ENCODE peak calls at places on chromosomes 16 and 17, in eight cellular contexts. F is iris pigment epithelial cell; X is activated effector memory CD4-positive, alpha-beta T cell treated with anti-CD3 and anti-CD28 coated beads, Interleukin-2, amount 50 U/mL, for 16 hours; H is uterus; M is Caco-2; U is activated CD8-positive, alpha-beta memory T cell treated with anti-CD3 and anti-CD28 coated beads for 4 hours; O is left ventricle myocardium inferior; G is NCI-H187 treated with DMSO at 0.1 percent for 48 hours. E is an unnamed sample.

GRCh38 chr16:10964891-10965326 is 20.5 kb downstream of the CLEC16A start:
- DNase-seq in F (no peak), G (no peak), M (no peak), U (peak), O (no peak), H (no peak), X (peak), E (no peak)

GRCh38 chr17:8384801-8385335 is 1.9 kb upstream of the RPL26 start:
- DNase-seq in G (no peak), H (no peak), F (peak), U (no peak), O (no peak), M (peak), X (no peak), E (no peak)

GRCh38 chr16:1285669-1286491 is 23.6 kb upstream of the UBE2I start:
- DNase-seq in H (no peak), O (no peak), X (no peak), F (no peak), U (no peak), M (no peak), G (no peak), E (no peak)

GRCh38 chr16:59586331-59586730 is 852.2 kb upstream of the GOT2 start:
- DNase-seq in F (no peak), M (no peak), U (no peak), O (no peak), X (no peak), H (no peak), G (no peak), E (no peak)

GRCh38 chr16:24996731-24997130 is 18.4 kb downstream of the ARHGAP17 start:
- DNase-seq in M (no peak), X (no peak), U (no peak), F (no peak), G (no peak), O (no peak), H (no peak), E (no peak)

GRCh38 chr16:73846292-73846849 is 450.2 kb upstream of the PSMD7 start:
- DNase-seq in F (no peak), X (no peak), O (no peak), H (no peak), G (no peak), M (no peak), U (no peak), E (no peak)

GRCh38 chr17:61259360-61259759 is 140.3 kb upstream of the TBX2 start:
- DNase-seq in M (no peak), F (no peak), G (no peak), U (no peak), H (no peak), O (no peak), X (no peak), E (no peak)

GRCh38 chr17:74654742-74655141 is 31.2 kb upstream of the CD300E start:
- DNase-seq in U (no peak), H (no peak), O (no peak), X (no peak), M (no peak), G (no peak), F (no peak), E (no peak)

GRCh38 chr17:12985431-12986285 is 32.2 kb downstream of the ELAC2 start:
- DNase-seq in H (no peak), M (no peak), F (no peak), U (no peak), O (peak), X (no peak), G (no peak), E (no peak)

GRCh38 chr17:18980682-18981384 is 23.7 kb downstream of the FAM83G start:
- DNase-seq in F (peak), X (no peak), G (no peak), H (no peak), U (no peak), O (no peak), M (no peak), E (no peak)

GRCh38 chr17:75039238-75039637 is 7.5 kb downstream of the ATP5PD start:
- DNase-seq in G (no peak), F (no peak), U (no peak), X (no peak), O (no peak), M (no peak), H (no peak), E (no peak)

GRCh38 chr17:2157081-2157480 is 102.2 kb downstream of the HIC1 start:
- DNase-seq in H (no peak), M (no peak), X (no peak), F (peak), O (no peak), U (no peak), G (no peak), E (no peak)

GRCh38 chr16:51141541-51141940 is 9.5 kb downstream of the SALL1 start:
- DNase-seq in O (no peak), G (no peak), H (no peak), M (no peak), U (no peak), X (no peak), F (no peak), E (no peak)

GRCh38 chr17:32445075-32445427 is 741 bp downstream of the PSMD11 start:
- DNase-seq in H (no peak), X (peak), M (peak), G (no peak), F (peak), O (no peak), U (peak), E (no peak)

GRCh38 chr17:29659155-29659554 is 36.4 kb upstream of the CORO6 start:
- DNase-seq in H (no peak), M (no peak), G (no peak), F (no peak), X (no peak), U (no peak), O (no peak), E (no peak)

GRCh38 chr17:78272181-78272913 is 40.9 kb downstream of the TMEM235 start:
- DNase-seq in H (no peak), U (no peak), M (peak), F (peak), O (peak), G (no peak), X (peak), E (no peak)

GRCh38 chr16:28897826-28898225 is 19.5 kb downstream of the ATP2A1 start:
- DNase-seq in X (no peak), M (no peak), G (no peak), U (no peak), H (no peak), F (no peak), O (no peak), E (no peak)

GRCh38 chr16:58471209-58471975 is 28.6 kb upstream of the NDRG4 start:
- DNase-seq in F (no peak), H (no peak), X (no peak), M (no peak), G (no peak), O (no peak), U (no peak), E (no peak)

GRCh38 chr17:39094607-39095308 is 56.7 kb downstream of the PLXDC1 start:
- DNase-seq in F (no peak), X (no peak), H (no peak), O (no peak), U (peak), M (no peak), G (no peak), E (no peak)

GRCh38 chr16:14219983-14220382 is 148.9 kb downstream of the MRTFB start:
- DNase-seq in U (no peak), G (no peak), M (no peak), O (no peak), F (no peak), H (no peak), X (no peak), E (no peak)

E was measured in sciatic nerve.